ENCODE peak calls at places on chromosomes 3 and 15, in six cellular contexts. One of them, this sample, is unnamed.

GRCh38 chr3:129439381-129439816 is 349 bp downstream of the MBD4 start:
- DNase-seq in H7: peak; percentile 66
- DNase-seq in AG09309: no peak
- DNase-seq in H9: no peak
- DNase-seq in cardiac fibroblast: peak; percentile 40
- DNase-seq in foreskin fibroblast: no peak
- DNase-seq in this sample: no peak

GRCh38 chr15:87954783-87955182 is 301.8 kb downstream of the NTRK3 start:
- DNase-seq in H7: no peak
- DNase-seq in AG09309: peak; percentile 52
- DNase-seq in H9: no peak
- DNase-seq in cardiac fibroblast: peak; percentile 3
- DNase-seq in foreskin fibroblast: no peak
- DNase-seq in this sample: no peak

GRCh38 chr3:33722626-33723370 is 4.7 kb upstream of the CLASP2 start:
- DNase-seq in H7: no peak
- DNase-seq in AG09309: peak; percentile 14
- DNase-seq in H9: no peak
- DNase-seq in cardiac fibroblast: peak; percentile 58
- DNase-seq in foreskin fibroblast: peak; percentile 21
- DNase-seq in this sample: no peak

GRCh38 chr3:192259661-192260060 is 467.7 kb downstream of the FGF12 start:
- DNase-seq in H7: no peak
- DNase-seq in AG09309: no peak
- DNase-seq in H9: no peak
- DNase-seq in cardiac fibroblast: no peak
- DNase-seq in foreskin fibroblast: no peak
- DNase-seq in this sample: no peak

GRCh38 chr3:45480218-45480617 is 91.8 kb downstream of the LARS2 start:
- DNase-seq in H7: no peak
- DNase-seq in AG09309: no peak
- DNase-seq in H9: no peak
- DNase-seq in cardiac fibroblast: no peak
- DNase-seq in foreskin fibroblast: no peak
- DNase-seq in this sample: no peak

GRCh38 chr15:24956131-24956838 is 1.5 kb downstream of the SNRPN start:
- DNase-seq in H7: peak; percentile 75
- DNase-seq in AG09309: no peak
- DNase-seq in H9: peak; percentile 79
- DNase-seq in cardiac fibroblast: peak; percentile 76
- DNase-seq in foreskin fibroblast: peak; percentile 60
- DNase-seq in this sample: peak; percentile 85

GRCh38 chr3:48765376-48765775 is 48.4 kb upstream of the IP6K2 start:
- DNase-seq in H7: peak; percentile 23
- DNase-seq in AG09309: no peak
- DNase-seq in H9: no peak
- DNase-seq in cardiac fibroblast: peak; percentile 13
- DNase-seq in foreskin fibroblast: no peak
- DNase-seq in this sample: no peak

GRCh38 chr3:126465928-126466564 is 9.6 kb downstream of the ZXDC start:
- DNase-seq in H7: no peak
- DNase-seq in AG09309: no peak
- DNase-seq in H9: no peak
- DNase-seq in cardiac fibroblast: no peak
- DNase-seq in foreskin fibroblast: no peak
- DNase-seq in this sample: no peak

GRCh38 chr3:51703776-51704510 is 2.9 kb upstream of the GRM2 start:
- DNase-seq in H7: peak; percentile 73
- DNase-seq in AG09309: no peak
- DNase-seq in H9: no peak
- DNase-seq in cardiac fibroblast: no peak
- DNase-seq in foreskin fibroblast: no peak
- DNase-seq in this sample: no peak

GRCh38 chr3:64484289-64484992 is 203.4 kb downstream of the ADAMTS9 start:
- DNase-seq in H7: peak; percentile 76
- DNase-seq in AG09309: no peak
- DNase-seq in H9: peak; percentile 82
- DNase-seq in cardiac fibroblast: peak; percentile 90
- DNase-seq in foreskin fibroblast: peak; percentile 61
- DNase-seq in this sample: peak; percentile 38

GRCh38 chr3:29936054-29936453 is 655.2 kb downstream of the RBMS3 start:
- DNase-seq in H7: no peak
- DNase-seq in AG09309: no peak
- DNase-seq in H9: no peak
- DNase-seq in cardiac fibroblast: no peak
- DNase-seq in foreskin fibroblast: no peak
- DNase-seq in this sample: no peak

GRCh38 chr15:63598467-63599400 is 1.5 kb downstream of the FBXL22 start:
- DNase-seq in H7: no peak
- DNase-seq in AG09309: no peak
- DNase-seq in H9: no peak
- DNase-seq in cardiac fibroblast: no peak
- DNase-seq in foreskin fibroblast: no peak
- DNase-seq in this sample: no peak

GRCh38 chr15:45148076-45149059 is 18.6 kb downstream of the DUOX1 start:
- DNase-seq in H7: no peak
- DNase-seq in AG09309: no peak
- DNase-seq in H9: no peak
- DNase-seq in cardiac fibroblast: no peak
- DNase-seq in foreskin fibroblast: no peak
- DNase-seq in this sample: no peak

GRCh38 chr15:75836953-75837321 is 6.3 kb upstream of the UBE2Q2 start:
- DNase-seq in H7: no peak
- DNase-seq in AG09309: peak; percentile 61
- DNase-seq in H9: no peak
- DNase-seq in cardiac fibroblast: peak; percentile 90
- DNase-seq in foreskin fibroblast: peak; percentile 77
- DNase-seq in this sample: no peak